ENCODE peak calls at places on chromosome 16, in eight cellular contexts. V is Peyer's patch; I is nephron progenitor cell; D is NAMALWA; C is NCI-H1417; H is effector CD8-positive, alpha-beta T cell; X is GM06990; P is fibroblast of the aortic adventitia. K is an unnamed sample.

GRCh38 chr16:11717811-11718210 is 24.8 kb downstream of the TXNDC11 start:
- DNase-seq in D (peak), C (no peak), P (no peak), X (no peak), I (no peak), H (no peak), V (no peak), K (no peak)

GRCh38 chr16:4893103-4893862 is 43.7 kb downstream of the PPL start:
- DNase-seq in I (no peak), V (no peak), C (no peak), D (no peak), X (no peak), H (no peak), P (no peak), K (no peak)

GRCh38 chr16:24700549-24701392 is 28.7 kb upstream of the TNRC6A start:
- DNase-seq in I (no peak), H (no peak), D (no peak), V (no peak), C (no peak), P (peak), X (no peak), K (peak)

GRCh38 chr16:4347765-4348509 is 3.2 kb downstream of the PAM16 start:
- DNase-seq in C (no peak), X (no peak), V (no peak), I (no peak), P (no peak), D (no peak), H (no peak), K (no peak)

GRCh38 chr16:10048850-10049249 is 133.4 kb downstream of the GRIN2A start:
- DNase-seq in X (no peak), C (no peak), D (no peak), H (no peak), V (no peak), P (no peak), I (no peak), K (no peak)

GRCh38 chr16:11447272-11447671 is 102.0 kb downstream of the RMI2 start:
- DNase-seq in P (no peak), I (no peak), D (no peak), V (no peak), X (no peak), C (no peak), H (no peak), K (no peak)

GRCh38 chr16:11788914-11789313 is 8.1 kb downstream of the ZC3H7A start:
- DNase-seq in C (no peak), X (no peak), D (no peak), V (no peak), I (no peak), H (no peak), P (no peak), K (no peak)

GRCh38 chr16:66189951-66190350 is 176.5 kb upstream of the CDH5 start:
- DNase-seq in H (no peak), P (peak), X (no peak), D (no peak), V (no peak), C (no peak), I (no peak), K (peak)

GRCh38 chr16:46629331-46629843 is 8.2 kb upstream of the SHCBP1 start:
- DNase-seq in X (no peak), V (no peak), I (no peak), D (peak), P (peak), C (no peak), H (no peak), K (peak)

GRCh38 chr16:10226672-10227306 is 44.6 kb upstream of the GRIN2A start:
- DNase-seq in I (peak), C (no peak), H (no peak), X (no peak), V (no peak), P (no peak), D (no peak), K (no peak)

GRCh38 chr16:13902677-13903076 is 17.3 kb upstream of the ERCC4 start:
- DNase-seq in P (peak), I (no peak), X (no peak), C (no peak), V (no peak), H (no peak), D (no peak), K (peak)

GRCh38 chr16:66717112-66717675 is 20.7 kb upstream of the CMTM4 start:
- DNase-seq in X (no peak), V (peak), H (no peak), C (no peak), P (no peak), D (peak), I (peak), K (peak)

GRCh38 chr16:13376174-13376573 is 474.8 kb downstream of the SHISA9 start:
- DNase-seq in C (no peak), D (no peak), V (no peak), P (no peak), X (no peak), I (no peak), H (no peak), K (no peak)

GRCh38 chr16:49275870-49276269 is 5.8 kb downstream of the CBLN1 start:
- DNase-seq in I (no peak), D (no peak), H (no peak), V (no peak), C (no peak), X (no peak), P (no peak), K (no peak)

GRCh38 chr16:87333101-87333500 is 15.9 kb upstream of the C16orf95 start:
- DNase-seq in I (no peak), D (no peak), X (no peak), H (no peak), P (no peak), V (no peak), C (no peak), K (no peak)

GRCh38 chr16:84836234-84836647 is 16.5 kb downstream of the CRISPLD2 start:
- DNase-seq in H (no peak), V (no peak), P (peak), I (peak), D (no peak), X (no peak), C (no peak), K (peak)

GRCh38 chr16:81099958-81100357 is 3.8 kb upstream of the GCSH start:
- DNase-seq in H (no peak), P (no peak), I (no peak), C (no peak), D (no peak), X (no peak), V (no peak), K (no peak)

GRCh38 chr16:86222965-86223551 is 287.3 kb upstream of the FOXF1 start:
- DNase-seq in V (no peak), X (no peak), H (no peak), C (no peak), P (peak), I (no peak), D (no peak), K (peak)

GRCh38 chr16:81521141-81521626 is 76.6 kb downstream of the CMIP start:
- DNase-seq in P (no peak), H (peak), X (peak), V (no peak), D (peak), C (no peak), I (peak), K (no peak)

GRCh38 chr16:77043076-77043475 is 147.9 kb upstream of the MON1B start:
- DNase-seq in X (no peak), D (peak), H (no peak), V (no peak), P (peak), C (peak), I (no peak), K (peak)

GRCh38 chr16:81600275-81600674 is 155.7 kb downstream of the CMIP start:
- DNase-seq in P (peak), D (no peak), I (no peak), X (no peak), H (no peak), C (no peak), V (no peak), K (peak)

GRCh38 chr16:86708431-86708830 is 130.1 kb downstream of the FOXL1 start:
- DNase-seq in C (no peak), H (no peak), V (no peak), D (no peak), P (no peak), I (no peak), X (no peak), K (no peak)